ENCODE peak calls at places on chromosomes 4 and X, in five cellular contexts. Z is IMR-90, G is neuronal stem cell, A is trophoblast cell, S is H1. E is an unnamed sample.
A peak's percentile ranks its signal among the peaks of the same experiment; 100 is the strongest.

GRCh38 chrX:38768079-38768478 is 33.2 kb upstream of the MID1IP1 start:
- DNase-seq in S (no peak), Z (peak; percentile 33), G (no peak), A (peak; percentile 3), E (peak; percentile 24)

GRCh38 chr4:80171251-80171650 is 26.1 kb upstream of the PRDM8 start:
- DNase-seq in A (no peak), S (no peak), Z (peak; percentile 62), G (no peak), E (peak; percentile 64)

GRCh38 chr4:25667931-25668557 is 12.4 kb downstream of the SLC34A2 start:
- DNase-seq in Z (no peak), G (no peak), S (no peak), A (peak; percentile 84), E (no peak)

GRCh38 chr4:109879081-109879480 is 31.2 kb downstream of the LRIT3 start:
- DNase-seq in Z (no peak), G (no peak), A (no peak), S (no peak), E (no peak)

GRCh38 chr4:121308828-121309227 is 72.0 kb downstream of the QRFPR start:
- DNase-seq in A (no peak), S (no peak), G (no peak), Z (no peak), E (no peak)

GRCh38 chr4:102564399-102564921 is 63.3 kb downstream of the NFKB1 start:
- DNase-seq in G (no peak), S (no peak), Z (peak; percentile 81), A (peak; percentile 38), E (peak; percentile 44)

GRCh38 chrX:78532363-78532762 is 126.8 kb downstream of the RTL3 start:
- DNase-seq in Z (no peak), S (no peak), A (no peak), G (no peak), E (no peak)

GRCh38 chr4:103567591-103567990 is 152.2 kb downstream of the TACR3 start:
- DNase-seq in Z (no peak), G (no peak), S (no peak), A (no peak), E (no peak)

GRCh38 chr4:118736867-118737266 is 51.7 kb downstream of the METTL14 start:
- DNase-seq in Z (no peak), A (no peak), S (no peak), G (no peak), E (no peak)

GRCh38 chr4:185504098-185505047 is 30.9 kb downstream of the PDLIM3 start:
- DNase-seq in Z (peak; percentile 75), G (no peak), S (no peak), A (peak; percentile 96), E (peak; percentile 67)

GRCh38 chrX:55451125-55451524 is 802 bp upstream of the MAGEH1 start:
- DNase-seq in A (no peak), Z (no peak), G (no peak), S (no peak), E (no peak)

GRCh38 chr4:152166567-152166966 is 369.3 kb downstream of the FBXW7 start:
- DNase-seq in G (peak; percentile 41), Z (no peak), S (no peak), A (peak; percentile 68), E (peak; percentile 29)

GRCh38 chr4:77465271-77465670 is 140.3 kb upstream of the CXCL13 start:
- DNase-seq in Z (no peak), G (no peak), S (no peak), A (peak; percentile 18), E (peak; percentile 3)

GRCh38 chrX:135639066-135639815 is 74.2 kb upstream of the CT45A1 start:
- DNase-seq in G (no peak), S (no peak), A (no peak), Z (no peak), E (no peak)

GRCh38 chrX:10175317-10175871 is 18.6 kb downstream of the CLCN4 start:
- DNase-seq in Z (peak; percentile 77), A (peak; percentile 29), S (no peak), G (no peak), E (peak; percentile 88)

GRCh38 chr4:115370490-115370889 is 257.1 kb upstream of the NDST4 start:
- DNase-seq in A (no peak), S (no peak), Z (no peak), G (no peak), E (no peak)

GRCh38 chrX:57137481-57137880 is 284 bp upstream of the SPIN2A start:
- DNase-seq in G (no peak), S (no peak), Z (no peak), A (no peak), E (peak; percentile 19)

DNA sequence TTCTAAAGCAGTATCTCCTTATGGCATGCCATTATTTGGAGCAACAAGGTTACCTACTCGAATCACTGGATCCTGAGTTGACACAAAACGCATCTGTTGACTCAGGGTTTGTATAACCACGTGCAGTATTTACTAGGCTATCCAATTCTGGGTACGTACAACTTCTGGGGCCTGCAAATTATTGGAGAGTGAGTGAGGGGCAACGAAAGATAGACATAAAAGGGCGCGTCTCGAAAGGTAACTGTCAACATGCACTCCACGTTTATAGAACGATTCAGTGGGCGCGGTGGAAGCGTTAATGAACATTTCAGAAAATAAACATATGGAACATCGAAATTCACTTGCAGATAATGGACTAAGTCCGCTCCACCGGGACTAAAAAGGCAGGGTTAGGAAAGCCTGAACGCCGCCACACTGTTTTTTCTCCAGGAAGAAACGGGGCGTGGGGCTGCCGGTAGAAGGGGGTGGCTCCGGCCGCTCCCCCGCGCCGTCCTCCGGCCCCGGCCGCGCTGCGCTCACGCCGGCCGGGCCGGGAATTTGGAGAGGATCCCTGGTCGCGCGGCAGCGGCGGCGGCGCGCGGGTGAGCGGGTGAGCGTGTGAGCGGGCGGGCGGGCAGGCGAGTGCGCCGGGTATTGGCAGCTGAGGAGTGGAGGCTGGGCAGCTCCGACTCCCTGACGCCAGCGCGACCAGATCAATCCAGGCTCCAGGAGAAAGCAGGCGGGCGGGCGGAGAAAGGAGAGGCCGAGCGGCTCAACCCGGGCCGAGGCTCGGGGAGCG is at the start of gene SMAD1:
- DNase-seq in G (peak; percentile 64), S (no peak), Z (peak; percentile 82), A (peak; percentile 82), E (peak; percentile 85)
- H2BK5ac ChIP-seq in G (peak within 1 kb of the TSS; percentile 98), S (peak within 1 kb of the TSS; percentile 49), Z (peak within 1 kb of the TSS; percentile 73), A (peak within 1 kb of the TSS; percentile 85), E (peak within 1 kb of the TSS; percentile 98)

GRCh38 chr4:173539986-173540385 is 10.0 kb upstream of the HAND2 start:
- DNase-seq in S (no peak), A (no peak), Z (no peak), G (no peak), E (no peak)

GRCh38 chr4:173538903-173539445 is 8.9 kb upstream of the HAND2 start:
- DNase-seq in S (no peak), A (no peak), G (peak; percentile 36), Z (no peak), E (no peak)

GRCh38 chr4:173537628-173538147 is 7.7 kb upstream of the HAND2 start:
- DNase-seq in S (no peak), A (no peak), Z (no peak), G (no peak), E (peak; percentile 33)

GRCh38 chr4:173536808-173537429 is 6.9 kb upstream of the HAND2 start:
- DNase-seq in Z (no peak), S (no peak), A (no peak), G (peak; percentile 58), E (peak; percentile 83)

DNA sequence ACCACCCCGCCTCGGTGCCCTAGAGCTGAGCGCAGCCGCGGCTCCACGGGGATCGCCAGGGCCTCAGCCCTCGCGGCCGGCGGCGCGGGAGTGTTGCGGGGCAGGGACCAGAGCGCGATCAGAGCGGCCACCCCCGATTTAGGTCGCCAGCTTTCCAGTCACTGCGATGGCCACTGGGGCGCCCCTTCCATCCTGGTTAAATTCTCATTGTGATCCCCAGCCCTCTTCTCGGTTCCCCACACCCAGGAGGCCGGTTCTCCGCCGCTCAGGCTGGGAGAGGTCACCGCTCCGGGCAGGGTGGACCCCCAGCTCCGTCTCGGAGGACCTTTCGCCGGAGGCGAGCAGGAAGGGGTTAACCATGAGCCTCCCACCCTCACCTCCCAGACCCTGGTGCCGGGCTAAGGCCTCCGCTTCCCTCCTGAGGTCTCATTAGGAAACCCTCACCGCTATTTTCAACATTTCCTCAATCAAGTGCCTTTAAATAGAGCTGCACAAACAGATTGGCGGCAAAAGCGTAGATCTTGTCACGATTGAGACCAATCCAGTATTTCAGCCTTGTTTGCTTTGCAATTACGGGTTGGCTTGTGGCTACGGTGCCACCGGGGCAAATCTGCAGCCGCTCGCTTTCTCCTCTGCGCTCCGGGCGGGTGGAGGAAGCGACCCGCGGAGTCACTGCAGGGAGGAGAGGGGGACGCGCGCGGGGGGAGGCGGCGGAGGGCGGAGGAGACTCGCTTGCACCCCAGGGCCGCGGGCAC is 8.3 kb upstream of the HAND2 start:
- DNase-seq in A (peak; percentile 18), G (peak; percentile 43), Z (no peak), S (no peak), E (peak; percentile 72)
- H3K4me3 ChIP-seq in A (no peak overlapping the region), G (peak overlapping the region; percentile 76), Z (no peak overlapping the region), S (peak overlapping the region; percentile 16), E (peak overlapping the region; percentile 38)

GRCh38 chr4:177265729-177266128 is 43.9 kb upstream of the NEIL3 start:
- DNase-seq in G (no peak), Z (no peak), S (no peak), A (no peak), E (no peak)

GRCh38 chr4:177267911-177268310 is 41.8 kb upstream of the NEIL3 start:
- DNase-seq in A (no peak), S (no peak), G (no peak), Z (no peak), E (no peak)

GRCh38 chr4:177264788-177265422 is 44.8 kb upstream of the NEIL3 start:
- DNase-seq in S (no peak), A (no peak), G (no peak), Z (no peak), E (no peak)

GRCh38 chr4:177263818-177264217 is 45.9 kb upstream of the NEIL3 start:
- DNase-seq in Z (no peak), G (no peak), S (no peak), A (no peak), E (no peak)

GRCh38 chr4:177266492-177266891 is 43.2 kb upstream of the NEIL3 start:
- DNase-seq in S (no peak), A (no peak), Z (no peak), G (no peak), E (no peak)
- H3K9me3 ChIP-seq in S (no peaks in the 10 kb centered on the region), A (no peaks in the 10 kb centered on the region), Z (no peaks in the 10 kb centered on the region), G (no peaks in the 10 kb centered on the region), E (no peaks in the 10 kb centered on the region)

GRCh38 chr4:89836897-89837384 is at the start of gene SNCA:
- DNase-seq in G (no peak), Z (peak; percentile 21), S (peak; percentile 60), A (peak; percentile 53), E (peak; percentile 89)

GRCh38 chr4:89838005-89838404 is 1.0 kb upstream of the SNCA start:
- DNase-seq in A (peak; percentile 14), Z (no peak), G (no peak), S (no peak), E (peak; percentile 72)

GRCh38 chr4:89839558-89839957 is 2.6 kb upstream of the SNCA start:
- DNase-seq in A (no peak), S (no peak), Z (no peak), G (no peak), E (no peak)

GRCh38 chr4:89836031-89836777 is 757 bp downstream of the SNCA start:
- DNase-seq in A (no peak), Z (no peak), G (peak; percentile 27), S (no peak), E (peak; percentile 39)

DNA sequence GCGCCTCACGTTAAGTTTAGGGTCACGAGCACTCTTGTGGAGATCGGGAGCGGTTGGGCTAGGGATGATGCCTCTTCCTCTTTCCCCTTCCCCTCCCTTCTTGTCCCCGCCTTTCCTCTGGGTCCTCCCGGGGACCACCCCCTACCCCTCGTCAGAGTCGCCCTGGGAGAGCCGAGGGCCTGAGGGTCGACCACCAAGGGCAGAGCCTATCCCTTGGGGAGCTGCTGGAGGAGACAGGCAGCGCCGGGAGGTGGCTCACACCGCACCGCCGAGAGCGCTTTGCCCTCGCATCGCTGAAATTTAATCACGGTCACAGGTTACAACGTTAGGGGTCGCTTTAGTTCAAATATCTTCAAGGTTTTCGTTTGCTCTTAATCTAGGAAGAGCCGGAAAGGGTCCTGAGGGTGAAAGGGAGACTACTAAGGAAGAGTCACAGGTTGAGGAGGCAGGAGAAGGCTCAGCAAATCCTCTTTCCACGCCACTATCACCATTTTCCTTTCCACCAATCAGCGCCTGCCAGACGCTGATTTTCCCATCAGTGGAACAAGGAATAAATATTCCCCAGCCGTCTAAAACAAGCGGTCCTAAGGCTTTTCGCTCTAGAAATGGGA is 529 bp upstream of the SNCA start:
- DNase-seq in G (peak; percentile 79), S (peak; percentile 31), Z (peak; percentile 16), A (peak; percentile 29), E (peak; percentile 86)
- H2BK5ac ChIP-seq in G (no peak overlapping the region), S (peak overlapping the region; percentile 22), Z (no peak overlapping the region), A (no peak overlapping the region), E (no peak overlapping the region)